ENCODE peak calls at places on chromosomes 4 and X, in four cellular contexts. D is left lung, F is endothelial cell, A is Peyer's patch. V is an unnamed sample.

GRCh38 chr4:105509291-105509690 is 35.4 kb upstream of the PPA2 start:
- DNase-seq in D (no peak), F (no peak), A (no peak), V (no peak)

GRCh38 chr4:170127758-170128157 is 38.0 kb upstream of the AADAT start:
- DNase-seq in D (no peak), F (no peak), A (no peak), V (no peak)

GRCh38 chr4:74267998-74268606 is 40.2 kb upstream of the EPGN start:
- DNase-seq in D (no peak), F (no peak), A (no peak), V (no peak)

GRCh38 chr4:147550626-147551250 is 66.5 kb upstream of the TMEM184C start:
- DNase-seq in D (no peak), F (no peak), A (no peak), V (no peak)

GRCh38 chr4:38154251-38154650 is 194.1 kb downstream of the PTTG2 start:
- DNase-seq in D (no peak), F (no peak), A (no peak), V (no peak)

GRCh38 chr4:140158234-140159030 is 4.4 kb upstream of the MAML3 start:
- DNase-seq in D (peak; percentile 56), F (no peak), A (peak; percentile 46), V (no peak)

GRCh38 chr4:144572660-144573059 is 73.3 kb upstream of the HHIP start:
- DNase-seq in D (no peak), F (peak; percentile 10), A (no peak), V (no peak)

GRCh38 chr4:119246177-119246576 is 33.7 kb downstream of the USP53 start:
- DNase-seq in D (no peak), F (no peak), A (no peak), V (no peak)

GRCh38 chrX:150146271-150146888 is 208.1 kb upstream of the EOLA2 start:
- DNase-seq in D (no peak), F (no peak), A (no peak), V (no peak)

GRCh38 chr4:119244344-119244743 is 31.8 kb downstream of the USP53 start:
- DNase-seq in D (no peak), F (no peak), A (no peak), V (no peak)

GRCh38 chr4:41358626-41359025 is 101.9 kb downstream of the UCHL1 start:
- DNase-seq in D (peak; percentile 74), F (no peak), A (no peak), V (no peak)

GRCh38 chr4:23036503-23036902 is 343.8 kb downstream of the GBA3 start:
- DNase-seq in D (no peak), F (no peak), A (no peak), V (no peak)

GRCh38 chr4:156968479-156968984 is 3.1 kb downstream of the PDGFC start:
- DNase-seq in D (peak; percentile 47), F (peak; percentile 69), A (no peak), V (no peak)

GRCh38 chrX:54745676-54746075 is 52.4 kb downstream of the ITIH6 start:
- DNase-seq in D (no peak), F (no peak), A (no peak), V (no peak)

GRCh38 chrX:110734894-110735541 is 60.6 kb downstream of the CHRDL1 start:
- DNase-seq in D (no peak), F (no peak), A (no peak), V (no peak)

GRCh38 chr4:42310343-42310742 is 86.9 kb upstream of the SHISA3 start:
- DNase-seq in D (no peak), F (no peak), A (no peak), V (no peak)

GRCh38 chr4:55121246-55121645 is 4.1 kb downstream of the KDR start:
- DNase-seq in D (no peak), F (no peak), A (no peak), V (no peak)

GRCh38 chr4:40231464-40231863 is 34.6 kb downstream of the RHOH start:
- DNase-seq in D (no peak), F (no peak), A (no peak), V (no peak)

GRCh38 chrX:123959281-123960063 is 2.0 kb upstream of the STAG2 start:
- DNase-seq in D (peak; percentile 37), F (peak; percentile 4), A (peak; percentile 60), V (peak; percentile 22)

GRCh38 chr4:176156656-176157055 is 38.7 kb downstream of the SPATA4 start:
- DNase-seq in D (no peak), F (no peak), A (no peak), V (no peak)

GRCh38 chrX:23902419-23902818 is 5.3 kb downstream of the APOO start:
- DNase-seq in D (no peak), F (no peak), A (no peak), V (no peak)

GRCh38 chrX:140701480-140701879 is 8.1 kb upstream of the LINC00632 start:
- DNase-seq in D (no peak), F (no peak), A (no peak), V (no peak)

GRCh38 chrX:151488677-151489076 is 74.8 kb upstream of the PASD1 start:
- DNase-seq in D (no peak), F (no peak), A (no peak), V (no peak)

GRCh38 chr4:165204462-165204830 is 2.9 kb upstream of the KLHL2 start:
- DNase-seq in D (no peak), F (no peak), A (no peak), V (no peak)

GRCh38 chrX:150036181-150036580 is 97.9 kb upstream of the EOLA2 start:
- DNase-seq in D (no peak), F (no peak), A (no peak), V (no peak)

GRCh38 chrX:19372170-19373033 is 28.7 kb downstream of the PDHA1 start:
- DNase-seq in D (peak; percentile 54), F (peak; percentile 72), A (peak; percentile 64), V (peak; percentile 47)

GRCh38 chr4:54099287-54099958 is 540 bp upstream of the GSX2 start:
- DNase-seq in D (no peak), F (no peak), A (no peak), V (no peak)

GRCh38 chr4:8534129-8534528 is 46.1 kb upstream of the GPR78 start:
- DNase-seq in D (no peak), F (no peak), A (peak; percentile 45), V (no peak)

GRCh38 chr4:38128478-38129451 is 168.6 kb downstream of the PTTG2 start:
- DNase-seq in D (no peak), F (no peak), A (peak; percentile 72), V (no peak)

GRCh38 chrX:47854474-47854873 is 17.8 kb downstream of the ZNF81 start:
- DNase-seq in D (no peak), F (peak; percentile 10), A (peak; percentile 50), V (no peak)

GRCh38 chr4:88442636-88443260 is 14.2 kb upstream of the HERC5 start:
- DNase-seq in D (no peak), F (no peak), A (no peak), V (no peak)

GRCh38 chr4:30868257-30868656 is 148.1 kb downstream of the PCDH7 start:
- DNase-seq in D (no peak), F (no peak), A (no peak), V (no peak)

GRCh38 chrX:129445436-129445835 is 77.9 kb downstream of the SMARCA1 start:
- DNase-seq in D (no peak), F (no peak), A (no peak), V (no peak)

GRCh38 chr4:17098946-17099345 is 200.5 kb upstream of the LDB2 start:
- DNase-seq in D (no peak), F (no peak), A (no peak), V (no peak)

GRCh38 chr4:59553739-59554126 is 1646.4 kb upstream of the ADGRL3 start:
- DNase-seq in D (no peak), F (no peak), A (no peak), V (no peak)

GRCh38 chr4:128342762-128343161 is 55.1 kb upstream of the PGRMC2 start:
- DNase-seq in D (no peak), F (no peak), A (no peak), V (no peak)

GRCh38 chr4:85672116-85672515 is 197.2 kb downstream of the ARHGAP24 start:
- DNase-seq in D (no peak), F (no peak), A (no peak), V (no peak)

GRCh38 chr4:12041828-12042227 is 613.1 kb upstream of the HS3ST1 start:
- DNase-seq in D (no peak), F (no peak), A (no peak), V (no peak)
- TF ChIP-seq CTCF in D (no peak), F (peak; percentile 50), A (peak; percentile 29), V (no peak)

GRCh38 chr4:77782102-77782835 is 36.9 kb downstream of the CNOT6L start:
- DNase-seq in D (no peak), F (no peak), A (no peak), V (no peak)
- TF ChIP-seq CTCF in D (no peak), F (no peak), A (no peak), V (no peak)

GRCh38 chrX:115563633-115564182 is 2.7 kb downstream of the PLS3 start:
- DNase-seq in D (no peak), F (no peak), A (no peak), V (no peak)
- TF ChIP-seq CTCF in D (no peak), F (no peak), A (no peak), V (no peak)

DNA sequence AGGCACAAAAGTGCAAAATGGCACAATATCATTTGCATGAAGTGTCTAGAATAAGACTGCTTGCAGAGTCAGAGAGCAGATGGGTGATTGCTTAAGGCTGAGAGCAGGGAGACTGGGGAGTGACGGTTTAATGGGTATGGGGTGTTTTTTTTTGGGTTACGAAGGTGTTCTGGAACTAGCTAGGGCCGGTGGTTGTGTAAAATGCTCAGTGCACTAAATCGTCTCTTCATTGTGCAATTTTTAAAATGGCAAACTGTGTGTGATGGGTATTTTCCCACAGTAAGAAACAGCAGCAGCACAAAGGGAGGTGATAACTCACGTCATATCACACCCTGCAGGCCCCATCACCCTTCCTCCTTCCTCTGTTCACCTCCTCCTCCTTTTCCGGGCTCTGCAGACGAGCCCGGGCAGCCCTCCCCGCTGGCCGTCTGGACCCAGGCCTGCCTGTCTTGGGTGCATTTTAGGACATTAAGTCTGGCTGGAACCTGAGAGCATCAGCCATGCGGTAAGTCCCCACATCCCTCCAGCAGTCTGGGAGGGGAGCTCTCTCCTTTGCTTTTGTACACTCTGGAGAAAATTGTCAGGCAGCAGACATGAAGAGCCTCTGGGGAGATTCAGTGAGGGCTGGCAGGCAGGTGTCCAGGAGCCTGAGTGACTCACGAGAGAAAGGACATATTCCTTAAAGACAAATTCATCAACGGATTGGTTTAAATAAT is 42.7 kb downstream of the ASMT start:
- DNase-seq in D (no peak), F (no peak), A (no peak), V (peak; percentile 18)
- TF ChIP-seq CTCF in D (no peak), F (no peak), A (no peak), V (no peak)